ENCODE peak calls at places on chromosomes 11 and 22, in six cellular contexts. One of them, this sample, is unnamed.

GRCh38 chr11:86749376-86749775 is 51.0 kb upstream of the PRSS23 start:
- DNase-seq in CD4-positive, alpha-beta T cell: no peak
- DNase-seq in epithelial cell of proximal tubule: no peak
- DNase-seq in transverse colon: no peak
- DNase-seq in neural progenitor cell: peak
- DNase-seq in fibroblast of the aortic adventitia: no peak
- DNase-seq in this sample: no peak

GRCh38 chr22:39936523-39937145 is 23.6 kb upstream of the TMA7B start:
- DNase-seq in neural progenitor cell: no peak
- DNase-seq in fibroblast of the aortic adventitia: no peak
- DNase-seq in transverse colon: no peak
- DNase-seq in CD4-positive, alpha-beta T cell: no peak
- DNase-seq in epithelial cell of proximal tubule: no peak
- DNase-seq in this sample: no peak

GRCh38 chr22:24823787-24824186 is 17.8 kb downstream of the SGSM1 start:
- DNase-seq in neural progenitor cell: no peak
- DNase-seq in transverse colon: no peak
- DNase-seq in CD4-positive, alpha-beta T cell: no peak
- DNase-seq in epithelial cell of proximal tubule: no peak
- DNase-seq in fibroblast of the aortic adventitia: no peak
- DNase-seq in this sample: no peak

GRCh38 chr11:70328556-70328955 is 58.1 kb downstream of the PPFIA1 start:
- DNase-seq in CD4-positive, alpha-beta T cell: no peak
- DNase-seq in fibroblast of the aortic adventitia: no peak
- DNase-seq in neural progenitor cell: no peak
- DNase-seq in epithelial cell of proximal tubule: no peak
- DNase-seq in transverse colon: no peak
- DNase-seq in this sample: no peak

GRCh38 chr22:19103881-19104821 is 18.1 kb downstream of the DGCR2 start:
- DNase-seq in epithelial cell of proximal tubule: no peak
- DNase-seq in CD4-positive, alpha-beta T cell: no peak
- DNase-seq in neural progenitor cell: no peak
- DNase-seq in transverse colon: no peak
- DNase-seq in fibroblast of the aortic adventitia: peak
- DNase-seq in this sample: peak

GRCh38 chr11:34566209-34566551 is 52.6 kb upstream of the ELF5 start:
- DNase-seq in neural progenitor cell: no peak
- DNase-seq in CD4-positive, alpha-beta T cell: no peak
- DNase-seq in epithelial cell of proximal tubule: no peak
- DNase-seq in fibroblast of the aortic adventitia: no peak
- DNase-seq in transverse colon: no peak
- DNase-seq in this sample: no peak

GRCh38 chr11:35786918-35787557 is 124.5 kb downstream of the TRIM44 start:
- DNase-seq in CD4-positive, alpha-beta T cell: no peak
- DNase-seq in neural progenitor cell: no peak
- DNase-seq in epithelial cell of proximal tubule: no peak
- DNase-seq in fibroblast of the aortic adventitia: peak
- DNase-seq in transverse colon: no peak
- DNase-seq in this sample: peak

GRCh38 chr22:48929276-48929790 is 898.3 kb downstream of the BRD1 start:
- DNase-seq in neural progenitor cell: no peak
- DNase-seq in transverse colon: no peak
- DNase-seq in epithelial cell of proximal tubule: no peak
- DNase-seq in CD4-positive, alpha-beta T cell: peak
- DNase-seq in fibroblast of the aortic adventitia: no peak
- DNase-seq in this sample: no peak

GRCh38 chr11:9973921-9974320 is 310.0 kb downstream of the SWAP70 start:
- DNase-seq in neural progenitor cell: no peak
- DNase-seq in fibroblast of the aortic adventitia: no peak
- DNase-seq in CD4-positive, alpha-beta T cell: no peak
- DNase-seq in transverse colon: no peak
- DNase-seq in epithelial cell of proximal tubule: no peak
- DNase-seq in this sample: no peak

GRCh38 chr11:68845351-68846002 is 3.8 kb upstream of the CPT1A start:
- DNase-seq in neural progenitor cell: no peak
- DNase-seq in transverse colon: no peak
- DNase-seq in CD4-positive, alpha-beta T cell: no peak
- DNase-seq in epithelial cell of proximal tubule: no peak
- DNase-seq in fibroblast of the aortic adventitia: peak
- DNase-seq in this sample: no peak

GRCh38 chr11:71247551-71248250 is 4.7 kb downstream of the SHANK2 start:
- DNase-seq in neural progenitor cell: peak
- DNase-seq in transverse colon: no peak
- DNase-seq in epithelial cell of proximal tubule: no peak
- DNase-seq in CD4-positive, alpha-beta T cell: no peak
- DNase-seq in fibroblast of the aortic adventitia: no peak
- DNase-seq in this sample: no peak

GRCh38 chr11:44308923-44309482 is 936 bp downstream of the ALX4 start:
- DNase-seq in fibroblast of the aortic adventitia: no peak
- DNase-seq in transverse colon: no peak
- DNase-seq in CD4-positive, alpha-beta T cell: no peak
- DNase-seq in neural progenitor cell: peak
- DNase-seq in epithelial cell of proximal tubule: no peak
- DNase-seq in this sample: no peak

GRCh38 chr22:23509571-23510302 is 70.4 kb downstream of the IGLL1 start:
- DNase-seq in transverse colon: no peak
- DNase-seq in fibroblast of the aortic adventitia: peak
- DNase-seq in neural progenitor cell: no peak
- DNase-seq in epithelial cell of proximal tubule: no peak
- DNase-seq in CD4-positive, alpha-beta T cell: no peak
- DNase-seq in this sample: no peak

GRCh38 chr11:17887779-17888178 is 125.1 kb downstream of the SERGEF start:
- DNase-seq in epithelial cell of proximal tubule: no peak
- DNase-seq in fibroblast of the aortic adventitia: no peak
- DNase-seq in transverse colon: no peak
- DNase-seq in neural progenitor cell: peak
- DNase-seq in CD4-positive, alpha-beta T cell: no peak
- DNase-seq in this sample: no peak

GRCh38 chr11:69808708-69809107 is 10.5 kb downstream of the FGF3 start:
- DNase-seq in epithelial cell of proximal tubule: no peak
- DNase-seq in neural progenitor cell: peak
- DNase-seq in CD4-positive, alpha-beta T cell: no peak
- DNase-seq in transverse colon: no peak
- DNase-seq in fibroblast of the aortic adventitia: peak
- DNase-seq in this sample: no peak

GRCh38 chr11:100442017-100442416 is 245.1 kb upstream of the ARHGAP42 start:
- DNase-seq in fibroblast of the aortic adventitia: no peak
- DNase-seq in transverse colon: no peak
- DNase-seq in CD4-positive, alpha-beta T cell: no peak
- DNase-seq in epithelial cell of proximal tubule: no peak
- DNase-seq in neural progenitor cell: no peak
- DNase-seq in this sample: no peak

GRCh38 chr11:114478768-114479167 is 39.5 kb downstream of the REXO2 start:
- DNase-seq in epithelial cell of proximal tubule: no peak
- DNase-seq in transverse colon: no peak
- DNase-seq in fibroblast of the aortic adventitia: peak
- DNase-seq in neural progenitor cell: no peak
- DNase-seq in CD4-positive, alpha-beta T cell: no peak
- DNase-seq in this sample: no peak
- TF ChIP-seq CTCF in epithelial cell of proximal tubule: no peak
- TF ChIP-seq CTCF in transverse colon: no peak
- TF ChIP-seq CTCF in fibroblast of the aortic adventitia: no peak
- TF ChIP-seq CTCF in neural progenitor cell: no peak
- TF ChIP-seq CTCF in CD4-positive, alpha-beta T cell: no peak
- TF ChIP-seq CTCF in this sample: no peak

GRCh38 chr22:28952857-28953256 is 69.5 kb downstream of the ZNRF3 start:
- DNase-seq in transverse colon: no peak
- DNase-seq in epithelial cell of proximal tubule: no peak
- DNase-seq in fibroblast of the aortic adventitia: peak
- DNase-seq in CD4-positive, alpha-beta T cell: no peak
- DNase-seq in neural progenitor cell: no peak
- DNase-seq in this sample: no peak

GRCh38 chr22:28949788-28950187 is 66.4 kb downstream of the ZNRF3 start:
- DNase-seq in fibroblast of the aortic adventitia: peak
- DNase-seq in CD4-positive, alpha-beta T cell: no peak
- DNase-seq in epithelial cell of proximal tubule: no peak
- DNase-seq in neural progenitor cell: no peak
- DNase-seq in transverse colon: no peak
- DNase-seq in this sample: peak

GRCh38 chr22:28951530-28951929 is 68.2 kb downstream of the ZNRF3 start:
- DNase-seq in epithelial cell of proximal tubule: no peak
- DNase-seq in fibroblast of the aortic adventitia: no peak
- DNase-seq in CD4-positive, alpha-beta T cell: no peak
- DNase-seq in transverse colon: no peak
- DNase-seq in neural progenitor cell: no peak
- DNase-seq in this sample: no peak

GRCh38 chr22:28951969-28952521 is 68.7 kb downstream of the ZNRF3 start:
- DNase-seq in CD4-positive, alpha-beta T cell: no peak
- DNase-seq in transverse colon: peak
- DNase-seq in neural progenitor cell: peak
- DNase-seq in fibroblast of the aortic adventitia: peak
- DNase-seq in epithelial cell of proximal tubule: no peak
- DNase-seq in this sample: no peak

GRCh38 chr22:28950567-28951411 is 67.4 kb downstream of the ZNRF3 start:
- DNase-seq in CD4-positive, alpha-beta T cell: no peak
- DNase-seq in neural progenitor cell: no peak
- DNase-seq in fibroblast of the aortic adventitia: no peak
- DNase-seq in epithelial cell of proximal tubule: no peak
- DNase-seq in transverse colon: no peak
- DNase-seq in this sample: no peak
- TF ChIP-seq CTCF in CD4-positive, alpha-beta T cell: no peak
- TF ChIP-seq CTCF in neural progenitor cell: no peak
- TF ChIP-seq CTCF in fibroblast of the aortic adventitia: no peak
- TF ChIP-seq CTCF in epithelial cell of proximal tubule: peak
- TF ChIP-seq CTCF in transverse colon: no peak
- TF ChIP-seq CTCF in this sample: no peak

GRCh38 chr11:57477507-57478189 is 17.3 kb downstream of the RTN4RL2 start:
- DNase-seq in fibroblast of the aortic adventitia: no peak
- DNase-seq in transverse colon: peak
- DNase-seq in epithelial cell of proximal tubule: no peak
- DNase-seq in neural progenitor cell: no peak
- DNase-seq in CD4-positive, alpha-beta T cell: no peak
- DNase-seq in this sample: no peak

GRCh38 chr11:57476223-57476882 is 16.0 kb downstream of the RTN4RL2 start:
- DNase-seq in epithelial cell of proximal tubule: no peak
- DNase-seq in CD4-positive, alpha-beta T cell: no peak
- DNase-seq in transverse colon: peak
- DNase-seq in neural progenitor cell: peak
- DNase-seq in fibroblast of the aortic adventitia: no peak
- DNase-seq in this sample: no peak

GRCh38 chr11:57475671-57476222 is 15.4 kb downstream of the RTN4RL2 start:
- DNase-seq in fibroblast of the aortic adventitia: no peak
- DNase-seq in transverse colon: no peak
- DNase-seq in CD4-positive, alpha-beta T cell: no peak
- DNase-seq in neural progenitor cell: no peak
- DNase-seq in epithelial cell of proximal tubule: no peak
- DNase-seq in this sample: no peak

GRCh38 chr11:57475191-57475590 is 14.9 kb downstream of the RTN4RL2 start:
- DNase-seq in transverse colon: no peak
- DNase-seq in neural progenitor cell: no peak
- DNase-seq in fibroblast of the aortic adventitia: no peak
- DNase-seq in CD4-positive, alpha-beta T cell: no peak
- DNase-seq in epithelial cell of proximal tubule: no peak
- DNase-seq in this sample: no peak

GRCh38 chr11:57476883-57477506 is 16.7 kb downstream of the RTN4RL2 start:
- DNase-seq in transverse colon: peak
- DNase-seq in neural progenitor cell: peak
- DNase-seq in epithelial cell of proximal tubule: no peak
- DNase-seq in CD4-positive, alpha-beta T cell: no peak
- DNase-seq in fibroblast of the aortic adventitia: no peak
- DNase-seq in this sample: no peak
- TF ChIP-seq CTCF in transverse colon: peak
- TF ChIP-seq CTCF in neural progenitor cell: peak
- TF ChIP-seq CTCF in epithelial cell of proximal tubule: peak
- TF ChIP-seq CTCF in CD4-positive, alpha-beta T cell: peak
- TF ChIP-seq CTCF in fibroblast of the aortic adventitia: peak
- TF ChIP-seq CTCF in this sample: peak

DNA sequence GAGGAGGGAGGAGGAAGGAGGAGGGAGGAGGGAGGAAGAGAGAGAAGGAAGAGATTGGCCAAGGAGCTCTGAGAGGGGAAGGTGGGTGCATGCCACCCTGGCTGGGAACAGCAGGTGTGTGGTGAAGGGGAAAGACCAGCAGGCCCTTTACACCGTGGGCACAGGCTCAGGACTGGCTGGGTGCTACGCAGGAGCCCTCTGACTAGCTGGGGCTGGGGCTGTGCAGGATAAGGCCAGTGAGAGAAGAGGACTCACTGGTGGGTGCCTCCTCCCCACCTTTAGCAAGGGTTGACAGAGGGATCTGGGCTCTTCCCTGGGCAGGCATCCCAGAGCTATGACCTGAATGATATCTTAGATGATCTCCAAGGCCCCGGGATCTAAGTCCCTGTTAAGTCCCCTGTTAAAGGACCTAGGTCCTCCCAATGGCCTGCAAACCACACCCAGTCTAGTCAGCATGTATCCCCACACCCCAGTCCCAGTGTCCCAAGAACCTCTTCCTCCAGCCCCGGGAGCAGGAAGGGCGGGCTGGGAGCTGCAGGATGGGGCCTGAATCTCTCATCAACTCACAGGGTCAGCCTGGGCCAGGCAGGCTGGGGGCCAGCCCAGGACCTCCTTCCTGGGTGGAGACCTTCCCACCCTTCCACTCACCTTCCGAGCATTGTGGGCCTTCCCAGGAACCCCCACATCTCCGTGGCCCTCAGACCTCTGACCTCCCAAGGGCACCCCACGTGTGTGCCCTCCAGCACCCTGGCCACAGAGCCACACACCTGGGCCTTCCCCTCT is 55.4 kb downstream of the CDKN1C start:
- DNase-seq in CD4-positive, alpha-beta T cell: no peak
- DNase-seq in fibroblast of the aortic adventitia: no peak
- DNase-seq in epithelial cell of proximal tubule: no peak
- DNase-seq in neural progenitor cell: no peak
- DNase-seq in transverse colon: no peak
- DNase-seq in this sample: no peak
- TF ChIP-seq CTCF in CD4-positive, alpha-beta T cell: no peak
- TF ChIP-seq CTCF in fibroblast of the aortic adventitia: no peak
- TF ChIP-seq CTCF in epithelial cell of proximal tubule: no peak
- TF ChIP-seq CTCF in neural progenitor cell: no peak
- TF ChIP-seq CTCF in transverse colon: no peak
- TF ChIP-seq CTCF in this sample: no peak

DNA sequence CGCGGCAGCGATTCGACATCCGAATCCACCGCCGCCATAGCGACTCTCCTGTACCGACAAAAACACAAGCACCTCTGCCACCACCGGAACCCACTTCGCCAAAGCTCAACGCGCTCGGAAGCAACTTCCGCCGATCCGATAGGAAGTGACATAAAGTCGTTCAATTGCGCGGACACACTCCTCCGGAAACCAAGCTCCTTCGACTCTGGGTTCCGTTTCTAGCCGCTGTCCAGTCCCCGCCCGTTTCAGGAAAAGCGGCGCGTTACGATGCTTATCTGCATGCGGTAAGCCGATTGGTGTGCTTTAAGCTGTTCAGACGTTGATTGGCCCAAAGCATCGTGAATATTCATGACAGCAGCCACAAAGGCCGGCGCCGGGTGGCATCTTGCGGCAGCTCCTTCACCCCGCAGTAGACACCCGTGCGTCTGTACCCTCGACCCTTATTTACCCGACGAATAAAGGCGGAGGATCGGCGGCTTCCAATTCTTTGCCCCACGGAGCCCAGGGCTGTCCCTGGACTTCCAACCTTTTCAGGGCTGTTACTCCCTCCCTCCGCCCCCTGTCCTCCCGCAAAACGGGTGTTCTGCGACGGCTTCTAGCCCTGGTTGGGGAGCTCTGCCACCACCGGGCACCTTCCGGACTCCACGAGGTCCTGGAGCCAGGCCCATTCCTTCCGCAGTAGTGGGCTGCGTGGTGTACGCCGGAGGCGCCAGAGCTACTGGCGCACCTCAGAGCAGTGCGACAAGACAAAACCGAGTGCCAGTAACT is at the start of gene TUT1:
- DNase-seq in transverse colon: peak
- DNase-seq in neural progenitor cell: peak
- DNase-seq in fibroblast of the aortic adventitia: peak
- DNase-seq in epithelial cell of proximal tubule: peak
- DNase-seq in CD4-positive, alpha-beta T cell: peak
- DNase-seq in this sample: peak
- TF ChIP-seq CTCF in transverse colon: no peak
- TF ChIP-seq CTCF in neural progenitor cell: peak
- TF ChIP-seq CTCF in fibroblast of the aortic adventitia: no peak
- TF ChIP-seq CTCF in epithelial cell of proximal tubule: peak
- TF ChIP-seq CTCF in CD4-positive, alpha-beta T cell: no peak
- TF ChIP-seq CTCF in this sample: no peak

This sample was measured in AG09319.